ENCODE peak calls at places on chromosomes 6 and 20, in four cellular contexts. One of them, this sample, is unnamed.

GRCh38 chr6:68638225-68638900 is 3.3 kb downstream of the ADGRB3 start:
- DNase-seq in GM12878: no peak
- DNase-seq in HepG2: peak
- DNase-seq in K562: peak
- DNase-seq in this sample: no peak

GRCh38 chr20:13111249-13111911 is 102.6 kb downstream of the SPTLC3 start:
- DNase-seq in HepG2: peak
- DNase-seq in K562: no peak
- DNase-seq in GM12878: no peak
- DNase-seq in this sample: no peak

GRCh38 chr20:59403261-59403961 is 103.0 kb downstream of the EDN3 start:
- DNase-seq in GM12878: no peak
- DNase-seq in K562: peak
- DNase-seq in HepG2: no peak
- DNase-seq in this sample: peak

GRCh38 chr20:33651562-33652048 is 10.5 kb upstream of the C20orf144 start:
- DNase-seq in HepG2: no peak
- DNase-seq in GM12878: no peak
- DNase-seq in K562: no peak
- DNase-seq in this sample: no peak

GRCh38 chr6:41708856-41709255 is 26.6 kb downstream of the TFEB start:
- DNase-seq in HepG2: no peak
- DNase-seq in K562: no peak
- DNase-seq in GM12878: no peak
- DNase-seq in this sample: no peak

GRCh38 chr20:36784900-36785299 is 11.3 kb upstream of the DSN1 start:
- DNase-seq in HepG2: no peak
- DNase-seq in GM12878: no peak
- DNase-seq in K562: no peak
- DNase-seq in this sample: no peak

GRCh38 chr20:32511358-32512046 is 73.6 kb downstream of the NOL4L start:
- DNase-seq in GM12878: no peak
- DNase-seq in HepG2: no peak
- DNase-seq in K562: no peak
- DNase-seq in this sample: no peak

GRCh38 chr6:73121421-73121993 is 103.8 kb downstream of the KHDC1L start:
- DNase-seq in GM12878: no peak
- DNase-seq in K562: no peak
- DNase-seq in HepG2: no peak
- DNase-seq in this sample: no peak

GRCh38 chr6:118965354-118965753 is 30.4 kb upstream of the MCM9 start:
- DNase-seq in HepG2: peak
- DNase-seq in GM12878: no peak
- DNase-seq in K562: no peak
- DNase-seq in this sample: no peak

GRCh38 chr20:48578397-48579098 is 249.3 kb downstream of the PREX1 start:
- DNase-seq in K562: no peak
- DNase-seq in HepG2: no peak
- DNase-seq in GM12878: no peak
- DNase-seq in this sample: no peak

GRCh38 chr6:142830807-142831206 is 114.2 kb downstream of the HIVEP2 start:
- DNase-seq in HepG2: no peak
- DNase-seq in GM12878: no peak
- DNase-seq in K562: no peak
- DNase-seq in this sample: no peak

GRCh38 chr20:59802471-59803221 is 130.8 kb downstream of the SYCP2 start:
- DNase-seq in GM12878: no peak
- DNase-seq in K562: no peak
- DNase-seq in HepG2: no peak
- DNase-seq in this sample: no peak

GRCh38 chr20:44516491-44516890 is 5.4 kb downstream of the SERINC3 start:
- DNase-seq in K562: no peak
- DNase-seq in GM12878: no peak
- DNase-seq in HepG2: no peak
- DNase-seq in this sample: no peak

GRCh38 chr20:52060794-52061714 is 130.5 kb downstream of the ZFP64 start:
- DNase-seq in GM12878: no peak
- DNase-seq in K562: no peak
- DNase-seq in HepG2: peak
- DNase-seq in this sample: no peak

GRCh38 chr6:25670793-25671513 is 18.9 kb downstream of the SCGN start:
- DNase-seq in HepG2: no peak
- DNase-seq in GM12878: no peak
- DNase-seq in K562: no peak
- DNase-seq in this sample: no peak

GRCh38 chr20:63540417-63541186 is 3.4 kb upstream of the PTK6 start:
- DNase-seq in HepG2: no peak
- DNase-seq in GM12878: no peak
- DNase-seq in K562: no peak
- DNase-seq in this sample: no peak

GRCh38 chr20:1950836-1951235 is 43.0 kb downstream of the PDYN start:
- DNase-seq in HepG2: no peak
- DNase-seq in K562: no peak
- DNase-seq in GM12878: no peak
- DNase-seq in this sample: no peak

GRCh38 chr20:49951160-49951559 is 15.0 kb downstream of the RNF114 start:
- DNase-seq in GM12878: no peak
- DNase-seq in K562: no peak
- DNase-seq in HepG2: no peak
- DNase-seq in this sample: no peak

GRCh38 chr6:110180228-110181008 is at the start of gene CDC40:
- DNase-seq in HepG2: peak
- DNase-seq in K562: peak
- DNase-seq in GM12878: no peak
- DNase-seq in this sample: peak

GRCh38 chr20:20571068-20571780 is 141.2 kb downstream of the RALGAPA2 start:
- DNase-seq in GM12878: no peak
- DNase-seq in HepG2: no peak
- DNase-seq in K562: no peak
- DNase-seq in this sample: no peak

GRCh38 chr6:110430236-110430635 is 14.9 kb upstream of the DDO start:
- DNase-seq in GM12878: no peak
- DNase-seq in K562: no peak
- DNase-seq in HepG2: no peak
- DNase-seq in this sample: no peak

GRCh38 chr6:133951227-133951626 is 1.8 kb upstream of the TBPL1 start:
- DNase-seq in HepG2: no peak
- DNase-seq in K562: no peak
- DNase-seq in GM12878: no peak
- DNase-seq in this sample: no peak

GRCh38 chr6:77466055-77467028 is 3.1 kb upstream of the HTR1B start:
- DNase-seq in HepG2: peak
- DNase-seq in GM12878: no peak
- DNase-seq in K562: no peak
- DNase-seq in this sample: no peak

GRCh38 chr6:136226027-136226673 is 24.0 kb downstream of the MTFR2 start:
- DNase-seq in K562: peak
- DNase-seq in GM12878: no peak
- DNase-seq in HepG2: peak
- DNase-seq in this sample: peak

GRCh38 chr6:133608620-133609019 is 280.3 kb upstream of the TCF21 start:
- DNase-seq in K562: no peak
- DNase-seq in HepG2: no peak
- DNase-seq in GM12878: no peak
- DNase-seq in this sample: no peak

GRCh38 chr20:2337142-2337541 is 41.3 kb downstream of the TGM3 start:
- DNase-seq in HepG2: no peak
- DNase-seq in GM12878: no peak
- DNase-seq in K562: no peak
- DNase-seq in this sample: no peak

GRCh38 chr6:122381494-122382083 is 17.9 kb upstream of the HSF2 start:
- DNase-seq in HepG2: peak
- DNase-seq in GM12878: peak
- DNase-seq in K562: peak
- DNase-seq in this sample: no peak

GRCh38 chr6:80728340-80728739 is 621.9 kb downstream of the BCKDHB start:
- DNase-seq in K562: no peak
- DNase-seq in HepG2: no peak
- DNase-seq in GM12878: no peak
- DNase-seq in this sample: no peak

GRCh38 chr6:147161974-147162495 is 42.2 kb upstream of the STXBP5 start:
- DNase-seq in GM12878: no peak
- DNase-seq in HepG2: no peak
- DNase-seq in K562: peak
- DNase-seq in this sample: no peak

GRCh38 chr6:93567164-93567563 is 147.8 kb upstream of the EPHA7 start:
- DNase-seq in K562: no peak
- DNase-seq in GM12878: no peak
- DNase-seq in HepG2: no peak
- DNase-seq in this sample: no peak

GRCh38 chr20:3681931-3682820 is at the start of gene ADAM33:
- DNase-seq in K562: peak
- DNase-seq in HepG2: no peak
- DNase-seq in GM12878: no peak
- DNase-seq in this sample: peak

GRCh38 chr6:15317934-15318902 is 72.3 kb downstream of the JARID2 start:
- DNase-seq in GM12878: no peak
- DNase-seq in K562: no peak
- DNase-seq in HepG2: peak
- DNase-seq in this sample: no peak

GRCh38 chr6:106872044-106872443 is 102.5 kb downstream of the CD24 start:
- DNase-seq in HepG2: no peak
- DNase-seq in GM12878: no peak
- DNase-seq in K562: no peak
- DNase-seq in this sample: no peak

GRCh38 chr6:75135447-75135846 is 70.4 kb downstream of the COL12A1 start:
- DNase-seq in HepG2: no peak
- DNase-seq in GM12878: no peak
- DNase-seq in K562: no peak
- DNase-seq in this sample: no peak

GRCh38 chr6:75128881-75129570 is 76.8 kb downstream of the COL12A1 start:
- DNase-seq in GM12878: no peak
- DNase-seq in HepG2: no peak
- DNase-seq in K562: no peak
- DNase-seq in this sample: no peak

GRCh38 chr6:75126518-75126917 is 79.3 kb downstream of the COL12A1 start:
- DNase-seq in HepG2: no peak
- DNase-seq in GM12878: no peak
- DNase-seq in K562: no peak
- DNase-seq in this sample: no peak

GRCh38 chr6:75124983-75125382 is 80.9 kb downstream of the COL12A1 start:
- DNase-seq in GM12878: no peak
- DNase-seq in HepG2: no peak
- DNase-seq in K562: no peak
- DNase-seq in this sample: no peak

GRCh38 chr6:75130784-75131183 is 75.1 kb downstream of the COL12A1 start:
- DNase-seq in K562: no peak
- DNase-seq in GM12878: no peak
- DNase-seq in HepG2: no peak
- DNase-seq in this sample: no peak
- TF ChIP-seq ATF2 in K562: no peak
- TF ChIP-seq ATF2 in GM12878: no peak
- TF ChIP-seq ATF2 in HepG2: no peak
- TF ChIP-seq ATF2 in this sample: no peak

GRCh38 chr20:46549188-46549967 is 1.1 kb downstream of the OCSTAMP start:
- DNase-seq in GM12878: no peak
- DNase-seq in HepG2: no peak
- DNase-seq in K562: no peak
- DNase-seq in this sample: no peak

GRCh38 chr20:46548688-46549087 is 1.8 kb downstream of the OCSTAMP start:
- DNase-seq in GM12878: no peak
- DNase-seq in K562: no peak
- DNase-seq in HepG2: no peak
- DNase-seq in this sample: no peak

GRCh38 chr20:46552460-46553420 is 2.3 kb upstream of the OCSTAMP start:
- DNase-seq in K562: no peak
- DNase-seq in GM12878: peak
- DNase-seq in HepG2: no peak
- DNase-seq in this sample: no peak

GRCh38 chr20:46550441-46550840 is at the start of gene OCSTAMP:
- DNase-seq in K562: no peak
- DNase-seq in GM12878: no peak
- DNase-seq in HepG2: no peak
- DNase-seq in this sample: no peak

GRCh38 chr20:46551508-46552280 is 1.2 kb upstream of the OCSTAMP start:
- DNase-seq in HepG2: peak
- DNase-seq in GM12878: no peak
- DNase-seq in K562: no peak
- DNase-seq in this sample: peak
- TF ChIP-seq POLR2A in HepG2: no peak
- TF ChIP-seq POLR2A in GM12878: no peak
- TF ChIP-seq POLR2A in K562: no peak
- TF ChIP-seq POLR2A in this sample: no peak

DNA sequence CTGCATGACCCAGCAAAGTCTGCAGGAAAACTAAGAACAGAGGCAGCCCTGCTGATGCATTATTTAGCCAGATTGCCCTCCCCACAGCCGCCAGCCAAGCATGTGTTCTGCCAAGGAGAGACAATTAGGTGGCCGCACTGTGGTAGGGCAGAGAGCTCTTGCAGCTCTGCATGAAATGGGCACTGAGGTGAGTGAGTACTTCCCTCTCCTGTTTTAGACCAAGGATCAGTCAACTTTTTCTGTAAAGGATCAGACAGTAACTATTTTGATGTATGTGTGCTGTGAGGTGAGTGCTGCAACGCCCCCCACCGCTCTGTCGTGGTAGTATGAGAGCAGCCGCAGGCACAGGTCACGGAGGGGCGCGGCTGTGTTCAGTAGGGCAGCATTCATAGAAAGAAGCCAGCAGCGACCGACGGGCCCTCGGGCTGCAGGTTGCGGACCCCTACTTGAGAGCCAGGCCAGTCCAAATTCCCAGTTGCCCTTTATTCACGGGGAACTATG is 23.8 kb upstream of the FAM50B start:
- DNase-seq in GM12878: no peak
- DNase-seq in K562: no peak
- DNase-seq in HepG2: peak
- DNase-seq in this sample: peak
- TF ChIP-seq HDAC2 in GM12878: no peak
- TF ChIP-seq HDAC2 in K562: no peak
- TF ChIP-seq HDAC2 in HepG2: no peak
- TF ChIP-seq HDAC2 in this sample: no peak

GRCh38 chr20:15842872-15843271 is 730.4 kb downstream of the KIF16B start:
- DNase-seq in GM12878: no peak
- DNase-seq in K562: no peak
- DNase-seq in HepG2: no peak
- DNase-seq in this sample: no peak
- TF ChIP-seq ATF2 in GM12878: no peak
- TF ChIP-seq ATF2 in K562: no peak
- TF ChIP-seq ATF2 in HepG2: no peak
- TF ChIP-seq ATF2 in this sample: no peak

GRCh38 chr6:78565997-78566396 is 301.4 kb upstream of the IRAK1BP1 start:
- DNase-seq in K562: no peak
- DNase-seq in GM12878: no peak
- DNase-seq in HepG2: no peak
- DNase-seq in this sample: no peak

GRCh38 chr6:78570044-78570443 is 297.3 kb upstream of the IRAK1BP1 start:
- DNase-seq in GM12878: no peak
- DNase-seq in K562: no peak
- DNase-seq in HepG2: no peak
- DNase-seq in this sample: peak
- TF ChIP-seq POLR2A in GM12878: no peak
- TF ChIP-seq POLR2A in K562: no peak
- TF ChIP-seq POLR2A in HepG2: no peak
- TF ChIP-seq POLR2A in this sample: no peak

GRCh38 chr6:49915035-49915434 is 48.7 kb upstream of the CRISP1 start:
- DNase-seq in HepG2: no peak
- DNase-seq in GM12878: no peak
- DNase-seq in K562: no peak
- DNase-seq in this sample: no peak
- TF ChIP-seq HDAC2 in HepG2: no peak
- TF ChIP-seq HDAC2 in GM12878: no peak
- TF ChIP-seq HDAC2 in K562: no peak
- TF ChIP-seq HDAC2 in this sample: no peak